ENCODE peak calls at places on chromosomes 13 and 19, in four cellular contexts. E is SW480, P is T follicular helper cell, M is tibial artery. R is an unnamed sample.

GRCh38 chr13:25249001-25249543 is 38.2 kb downstream of the MTMR6 start:
- DNase-seq in E (peak; percentile 19), M (no peak), P (no peak), R (no peak)

GRCh38 chr13:85995788-85996418 is 196.7 kb upstream of the SLITRK6 start:
- DNase-seq in M (no peak), P (no peak), E (no peak), R (no peak)

GRCh38 chr19:1247747-1248453 is 483 bp upstream of the MIDN start:
- DNase-seq in P (peak; percentile 63), M (peak; percentile 62), E (peak; percentile 69), R (peak; percentile 80)

GRCh38 chr13:33859691-33860303 is 41.8 kb downstream of the RFC3 start:
- DNase-seq in M (no peak), P (no peak), E (no peak), R (no peak)

GRCh38 chr19:29040951-29041350 is 172.0 kb downstream of the UQCRFS1 start:
- DNase-seq in E (no peak), M (no peak), P (no peak), R (no peak)

GRCh38 chr19:13162749-13163608 is 12.8 kb downstream of the IER2 start:
- DNase-seq in E (peak; percentile 94), P (peak; percentile 78), M (peak; percentile 97), R (peak; percentile 88)

GRCh38 chr19:37007587-37008220 is 70.5 kb upstream of the ZNF420 start:
- DNase-seq in E (no peak), M (no peak), P (peak; percentile 3), R (no peak)

GRCh38 chr13:48961379-48961778 is 14.3 kb upstream of the FNDC3A start:
- DNase-seq in M (no peak), E (no peak), P (no peak), R (no peak)

GRCh38 chr13:111949311-111949710 is 117.6 kb upstream of the SOX1 start:
- DNase-seq in M (no peak), E (no peak), P (no peak), R (no peak)

GRCh38 chr19:41353466-41354342 is at the start of gene TGFB1:
- DNase-seq in M (peak; percentile 90), P (peak; percentile 92), E (peak; percentile 81), R (peak; percentile 94)

GRCh38 chr13:52846567-52847321 is 1.7 kb downstream of the PCDH8 start:
- DNase-seq in E (no peak), M (peak; percentile 24), P (no peak), R (no peak)

GRCh38 chr13:31321457-31321856 is 121.7 kb downstream of the B3GLCT start:
- DNase-seq in E (no peak), M (no peak), P (no peak), R (no peak)

GRCh38 chr13:67803118-67803517 is 573.0 kb upstream of the PCDH9 start:
- DNase-seq in M (no peak), E (no peak), P (no peak), R (no peak)

GRCh38 chr13:74145249-74145970 is 11.2 kb upstream of the KLF12 start:
- DNase-seq in E (no peak), M (no peak), P (no peak), R (no peak)

GRCh38 chr19:47036233-47036651 is 12.2 kb downstream of the TMEM160 start:
- DNase-seq in M (no peak), E (peak; percentile 63), P (no peak), R (no peak)

GRCh38 chr13:38147050-38147449 is 202.6 kb upstream of the UFM1 start:
- DNase-seq in P (no peak), E (no peak), M (no peak), R (no peak)

GRCh38 chr13:95643814-95644598 is 500 bp downstream of the DZIP1 start:
- DNase-seq in E (no peak), P (no peak), M (peak; percentile 26), R (peak; percentile 64)

GRCh38 chr19:34430738-34431625 is 2.8 kb downstream of the UBA2 start:
- DNase-seq in P (peak; percentile 23), M (no peak), E (peak; percentile 67), R (no peak)

GRCh38 chr13:33775339-33776108 is 42.4 kb upstream of the RFC3 start:
- DNase-seq in P (no peak), M (no peak), E (no peak), R (no peak)

GRCh38 chr19:5805465-5806132 is 732 bp downstream of the NRTN start:
- DNase-seq in M (no peak), P (peak; percentile 45), E (peak; percentile 63), R (peak; percentile 83)

GRCh38 chr13:39876258-39876657 is 220.8 kb downstream of the COG6 start:
- DNase-seq in M (no peak), P (no peak), E (no peak), R (peak; percentile 62)

GRCh38 chr13:73335226-73335625 is 276.4 kb downstream of the KLF5 start:
- DNase-seq in M (no peak), E (peak; percentile 36), P (no peak), R (no peak)

GRCh38 chr19:45304141-45304926 is 18.3 kb downstream of the CKM start:
- DNase-seq in P (no peak), E (no peak), M (no peak), R (no peak)

GRCh38 chr19:46466536-46467199 is 4.7 kb downstream of the PNMA8A start:
- DNase-seq in M (peak; percentile 49), P (no peak), E (no peak), R (no peak)

GRCh38 chr19:49814010-49814409 is 918 bp upstream of the FUZ start:
- DNase-seq in M (no peak), E (no peak), P (no peak), R (no peak)

GRCh38 chr19:991174-991931 is 7.2 kb downstream of the WDR18 start:
- DNase-seq in E (no peak), P (peak; percentile 71), M (no peak), R (peak; percentile 68)